ENCODE peak calls at places on chromosomes 12 and 14, in six cellular contexts. K is DND-41; V is Caki2; J is NAMALWA; F is AG10803; B is stimulated activated CD8-positive, alpha-beta memory T cell treated with anti-CD3 and anti-CD28 coated beads, Interleukin-7, amount 100 ng/mL, for 1 hour. M is an unnamed sample.

GRCh38 chr12:2108166-2108565 is 55.4 kb downstream of the CACNA1C start:
- DNase-seq in B (no peak), K (no peak), J (no peak), F (no peak), V (no peak), M (no peak)

GRCh38 chr12:26833692-26834168 is 736 bp upstream of the ITPR2 start:
- DNase-seq in B (no peak), F (no peak), V (peak), K (peak), J (peak), M (peak)

GRCh38 chr14:71497645-71498086 is 434.6 kb upstream of the RGS6 start:
- DNase-seq in J (peak), B (no peak), F (peak), K (peak), V (no peak), M (peak)

GRCh38 chr14:24196071-24197061 is 1.1 kb upstream of the TM9SF1 start:
- DNase-seq in F (peak), B (no peak), K (no peak), J (peak), V (peak), M (peak)

GRCh38 chr12:78914859-78915331 is 50.3 kb downstream of the SYT1 start:
- DNase-seq in J (no peak), V (no peak), K (no peak), F (no peak), B (no peak), M (no peak)

GRCh38 chr12:3458041-3458440 is 33.0 kb upstream of the PRMT8 start:
- DNase-seq in K (no peak), F (peak), B (no peak), V (peak), J (no peak), M (peak)

GRCh38 chr12:122684297-122684696 is 18.9 kb downstream of the HCAR2 start:
- DNase-seq in B (no peak), J (no peak), F (no peak), K (no peak), V (no peak), M (no peak)

GRCh38 chr14:58560208-58560607 is 77.6 kb upstream of the DACT1 start:
- DNase-seq in B (no peak), V (no peak), F (peak), J (no peak), K (no peak), M (peak)

GRCh38 chr14:81400852-81401251 is 728 bp upstream of the STON2 start:
- DNase-seq in J (no peak), B (no peak), K (no peak), V (peak), F (peak), M (peak)

GRCh38 chr12:32419520-32419960 is 20.2 kb downstream of the FGD4 start:
- DNase-seq in F (peak), K (no peak), B (no peak), J (no peak), V (no peak), M (peak)

GRCh38 chr12:127429556-127429955 is 837.4 kb upstream of the TMEM132C start:
- DNase-seq in J (no peak), V (no peak), K (no peak), B (no peak), F (no peak), M (peak)

M was measured in EH.